ENCODE peak calls at places on chromosomes 3 and 15, in six cellular contexts. Y, Q, H, D, T and L are unnamed samples.
A peak's percentile ranks its signal among the peaks of the same experiment; 100 is the strongest.

GRCh38 chr3:188295876-188296275 is 141.9 kb downstream of the LPP start:
- DNase-seq in Y (no peak), Q (no peak), H (no peak), D (no peak), T (no peak), L (no peak)

GRCh38 chr15:100879461-100880138 is at the start of gene ALDH1A3:
- DNase-seq in Y (peak; percentile 81), Q (peak; percentile 39), H (peak; percentile 16), D (no peak), T (no peak), L (no peak)

GRCh38 chr15:77440378-77440999 is 19.8 kb downstream of the HMG20A start:
- DNase-seq in Y (peak; percentile 44), Q (no peak), H (peak; percentile 70), D (no peak), T (no peak), L (no peak)

GRCh38 chr15:84946772-84947489 is 34.7 kb upstream of the PDE8A start:
- DNase-seq in Y (no peak), Q (no peak), H (no peak), D (no peak), T (no peak), L (no peak)

GRCh38 chr3:65483475-65483874 is 555.2 kb downstream of the MAGI1 start:
- DNase-seq in Y (peak; percentile 80), Q (no peak), H (no peak), D (peak; percentile 41), T (no peak), L (no peak)

GRCh38 chr15:72535911-72536310 is 61.8 kb downstream of the ARIH1 start:
- DNase-seq in Y (no peak), Q (no peak), H (no peak), D (no peak), T (no peak), L (peak; percentile 11)

GRCh38 chr3:62922326-62922725 is 47.1 kb upstream of the CADPS start:
- DNase-seq in Y (peak; percentile 3), Q (no peak), H (no peak), D (no peak), T (no peak), L (peak; percentile 7)

GRCh38 chr3:90015688-90016356 is 908.4 kb downstream of the EPHA3 start:
- DNase-seq in Y (peak; percentile 66), Q (no peak), H (peak; percentile 36), D (peak; percentile 46), T (no peak), L (no peak)

GRCh38 chr3:99825239-99825638 is 7.6 kb downstream of the CMSS1 start:
- DNase-seq in Y (peak; percentile 32), Q (no peak), H (peak; percentile 31), D (no peak), T (no peak), L (no peak)

GRCh38 chr15:77228831-77229230 is 157.9 kb upstream of the TSPAN3 start:
- DNase-seq in Y (no peak), Q (no peak), H (no peak), D (no peak), T (no peak), L (no peak)

GRCh38 chr15:91298101-91298500 is 198.0 kb downstream of the SV2B start:
- DNase-seq in Y (no peak), Q (no peak), H (no peak), D (no peak), T (no peak), L (no peak)

GRCh38 chr3:164498917-164499316 is 579.4 kb downstream of the SI start:
- DNase-seq in Y (no peak), Q (no peak), H (no peak), D (peak; percentile 27), T (no peak), L (no peak)

GRCh38 chr15:66024998-66025397 is 155.7 kb downstream of the RAB11A start:
- DNase-seq in Y (peak; percentile 23), Q (no peak), H (no peak), D (peak; percentile 63), T (no peak), L (no peak)

GRCh38 chr3:152417181-152417580 is 148.5 kb downstream of the MBNL1 start:
- DNase-seq in Y (peak; percentile 45), Q (no peak), H (peak; percentile 46), D (no peak), T (no peak), L (no peak)

GRCh38 chr15:83365370-83365938 is 81.0 kb upstream of the BNC1 start:
- DNase-seq in Y (peak; percentile 87), Q (peak; percentile 16), H (peak; percentile 20), D (peak; percentile 72), T (no peak), L (no peak)

GRCh38 chr15:37678124-37678523 is 256.3 kb upstream of the TMCO5A start:
- DNase-seq in Y (no peak), Q (no peak), H (no peak), D (no peak), T (no peak), L (no peak)

GRCh38 chr3:165800970-165801369 is 36.3 kb downstream of the BCHE start:
- DNase-seq in Y (no peak), Q (no peak), H (no peak), D (peak; percentile 11), T (no peak), L (no peak)

GRCh38 chr15:63539517-63539916 is 35.1 kb downstream of the USP3 start:
- DNase-seq in Y (no peak), Q (no peak), H (no peak), D (no peak), T (no peak), L (no peak)

GRCh38 chr3:131036200-131036816 is 9.6 kb downstream of the NEK11 start:
- DNase-seq in Y (peak; percentile 58), Q (no peak), H (peak; percentile 88), D (no peak), T (no peak), L (no peak)

DNA sequence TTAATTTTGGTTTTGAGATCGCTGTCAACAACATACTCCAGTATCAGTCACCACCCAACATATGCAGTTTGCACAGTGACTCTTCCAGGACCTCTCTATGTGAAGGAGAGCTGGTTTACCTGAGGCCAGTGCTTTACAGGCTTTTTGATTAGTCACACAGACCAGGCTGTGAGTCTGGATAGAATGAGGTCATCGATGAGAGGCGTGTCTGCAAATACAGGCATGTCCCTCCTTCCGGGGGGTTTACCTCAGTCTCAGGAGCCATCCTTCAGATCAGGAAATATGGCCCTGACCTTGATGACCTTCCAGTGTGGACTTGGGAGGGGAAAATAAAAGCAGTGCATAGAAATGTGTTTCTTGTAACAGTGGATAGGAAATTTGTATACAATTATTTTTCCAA is 46.9 kb downstream of the KBTBD12 start:
- DNase-seq in Y (peak; percentile 95), Q (peak; percentile 52), H (peak; percentile 25), D (peak; percentile 70), T (no peak), L (no peak)
- H3K4me3 ChIP-seq in Y (no peak overlapping the region), Q (no peak overlapping the region), H (no peak overlapping the region), D (no peak overlapping the region), T (no peak overlapping the region), L (no peak overlapping the region)

GRCh38 chr3:32888739-32889138 is 62.7 kb upstream of the CCR4 start:
- DNase-seq in Y (no peak), Q (no peak), H (no peak), D (no peak), T (no peak), L (no peak)
- H2AFZ ChIP-seq in Y (no peak overlapping the region), Q (no peak overlapping the region), H (no peak overlapping the region), D (no peak overlapping the region), T (no peak overlapping the region), L (no peak overlapping the region)

GRCh38 chr3:50982540-50983325 is 308.0 kb downstream of the DOCK3 start:
- DNase-seq in Y (no peak), Q (no peak), H (no peak), D (no peak), T (no peak), L (no peak)

GRCh38 chr3:50983887-50984286 is 309.2 kb downstream of the DOCK3 start:
- DNase-seq in Y (no peak), Q (no peak), H (no peak), D (no peak), T (no peak), L (no peak)

DNA sequence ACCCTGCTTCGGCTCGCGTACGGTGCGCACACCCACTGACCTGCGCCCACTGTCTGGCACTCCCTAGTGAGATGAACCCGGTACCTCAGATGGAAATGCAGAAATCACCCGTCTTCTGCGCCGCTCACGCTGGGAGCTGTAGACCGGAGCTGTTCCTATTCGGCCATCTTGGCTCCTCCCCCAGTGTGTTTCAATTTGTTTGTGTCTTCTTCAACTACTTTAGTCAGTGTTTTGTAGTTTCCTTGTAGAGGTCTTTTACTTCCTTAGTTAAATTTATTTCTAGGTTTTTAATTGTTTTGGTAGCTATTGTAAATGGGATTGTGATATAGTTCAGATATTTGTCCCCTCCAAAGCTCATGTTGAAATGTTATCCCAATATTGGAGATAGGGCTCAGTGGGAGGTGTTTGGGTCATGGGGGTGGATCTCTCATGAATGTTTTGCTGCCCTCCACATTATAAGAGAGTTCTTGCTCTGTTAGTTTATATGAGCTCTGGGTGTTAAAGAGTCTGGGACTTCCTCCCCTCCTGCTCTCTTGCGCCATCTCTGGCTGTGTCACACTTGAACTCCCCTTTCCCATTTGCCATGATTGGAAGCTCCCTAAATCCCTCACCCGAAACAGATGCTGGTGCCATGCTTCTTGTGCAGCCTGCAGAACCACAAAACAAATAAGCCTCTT is 304.4 kb downstream of the DOCK3 start:
- DNase-seq in Y (no peak), Q (no peak), H (no peak), D (no peak), T (no peak), L (no peak)
- H3K4me3 ChIP-seq in Y (no peak overlapping the region), Q (no peak overlapping the region), H (no peak overlapping the region), D (no peak overlapping the region), T (no peak overlapping the region), L (no peak overlapping the region)

DNA sequence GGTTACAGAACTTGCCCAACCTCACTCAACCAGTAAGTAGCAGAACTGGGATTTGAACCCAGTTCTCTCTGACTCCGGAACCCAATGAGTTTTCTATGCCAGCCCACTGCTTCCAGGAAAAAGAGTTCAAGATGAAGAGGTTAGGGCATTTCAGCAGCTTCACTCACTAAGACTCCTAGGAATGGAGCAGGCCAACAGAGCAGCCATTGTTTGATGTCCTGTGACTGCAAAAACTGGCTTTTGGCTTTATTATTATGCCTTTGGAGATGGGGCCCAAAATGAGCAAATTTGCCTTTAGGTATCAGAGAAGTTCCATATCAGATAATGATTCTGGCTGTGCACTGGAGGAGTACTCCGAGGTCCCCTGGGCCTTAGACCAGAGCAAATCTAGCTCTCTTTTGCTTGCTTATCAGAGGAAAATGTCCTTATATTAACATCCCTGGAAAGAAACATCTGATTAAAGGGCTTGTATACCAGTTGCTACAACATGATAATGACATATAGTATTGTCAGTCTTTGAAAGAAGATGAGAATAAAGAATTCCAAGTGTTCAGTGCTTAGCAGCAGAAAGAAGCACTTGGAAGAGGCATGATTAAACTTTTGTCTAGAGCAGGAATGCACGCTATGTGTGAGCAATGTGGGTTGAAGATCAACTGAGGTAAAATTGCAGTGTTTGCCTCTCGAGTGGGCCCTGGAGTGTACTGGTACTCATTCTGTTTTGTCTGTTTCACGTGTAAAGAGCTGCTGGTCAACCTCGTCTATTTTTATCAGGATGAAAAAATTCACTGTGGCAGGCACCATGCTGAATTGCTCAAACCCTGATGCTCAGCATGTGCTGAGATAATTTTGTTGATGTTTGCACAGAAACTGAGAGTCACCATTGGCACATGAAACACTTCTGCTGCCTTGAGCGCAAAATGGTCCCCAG is 21.8 kb upstream of the KLHL24 start:
- DNase-seq in Y (no peak), Q (no peak), H (no peak), D (no peak), T (no peak), L (no peak)
- H2AFZ ChIP-seq in Y (no peak overlapping the region), Q (no peak overlapping the region), H (no peak overlapping the region), D (no peak overlapping the region), T (no peak overlapping the region), L (no peak overlapping the region)